ENCODE peak calls at places on chromosomes 3 and 15, in nine cellular contexts. One of them, this sample, is unnamed.

GRCh38 chr15:29687204-29687768 is 135.0 kb downstream of the TJP1 start:
- DNase-seq in activated naive CD8-positive, alpha-beta T cell treated with anti-CD3 and anti-CD28 coated beads, Interleukin-2, amount 10 ng/mL, durations not matched to agents 7 days and 5 days: no peak
- DNase-seq in GM04503: no peak
- DNase-seq in activated gamma-delta T cell treated with Interleukin-2 at 50 U/mL for 16 hours: no peak
- DNase-seq in A549: no peak
- DNase-seq in activated naive CD4-positive, alpha-beta T cell: no peak
- DNase-seq in mucosa of gallbladder: peak; percentile 52
- DNase-seq in nucleus accumbens: no peak
- DNase-seq in NCI-H1694: no peak
- DNase-seq in this sample: no peak

GRCh38 chr15:22919171-22919570 is 61.0 kb downstream of the CYFIP1 start:
- DNase-seq in activated naive CD8-positive, alpha-beta T cell treated with anti-CD3 and anti-CD28 coated beads, Interleukin-2, amount 10 ng/mL, durations not matched to agents 7 days and 5 days: no peak
- DNase-seq in GM04503: no peak
- DNase-seq in activated gamma-delta T cell treated with Interleukin-2 at 50 U/mL for 16 hours: no peak
- DNase-seq in A549: no peak
- DNase-seq in activated naive CD4-positive, alpha-beta T cell: no peak
- DNase-seq in mucosa of gallbladder: no peak
- DNase-seq in nucleus accumbens: no peak
- DNase-seq in NCI-H1694: no peak
- DNase-seq in this sample: no peak

GRCh38 chr3:111071257-111072015 is at the start of gene NECTIN3:
- DNase-seq in activated naive CD8-positive, alpha-beta T cell treated with anti-CD3 and anti-CD28 coated beads, Interleukin-2, amount 10 ng/mL, durations not matched to agents 7 days and 5 days: peak; percentile 82
- DNase-seq in GM04503: peak; percentile 95
- DNase-seq in activated gamma-delta T cell treated with Interleukin-2 at 50 U/mL for 16 hours: peak; percentile 78
- DNase-seq in A549: peak; percentile 69
- DNase-seq in activated naive CD4-positive, alpha-beta T cell: peak; percentile 55
- DNase-seq in mucosa of gallbladder: peak; percentile 95
- DNase-seq in nucleus accumbens: peak; percentile 91
- DNase-seq in NCI-H1694: peak; percentile 25
- DNase-seq in this sample: peak; percentile 84

GRCh38 chr15:67043939-67044771 is 21.2 kb upstream of the SMAD3 start:
- DNase-seq in activated naive CD8-positive, alpha-beta T cell treated with anti-CD3 and anti-CD28 coated beads, Interleukin-2, amount 10 ng/mL, durations not matched to agents 7 days and 5 days: no peak
- DNase-seq in GM04503: peak; percentile 83
- DNase-seq in activated gamma-delta T cell treated with Interleukin-2 at 50 U/mL for 16 hours: no peak
- DNase-seq in A549: no peak
- DNase-seq in activated naive CD4-positive, alpha-beta T cell: no peak
- DNase-seq in mucosa of gallbladder: no peak
- DNase-seq in nucleus accumbens: no peak
- DNase-seq in NCI-H1694: no peak
- DNase-seq in this sample: no peak

GRCh38 chr3:128524374-128525299 is 31.6 kb upstream of the GATA2 start:
- DNase-seq in activated naive CD8-positive, alpha-beta T cell treated with anti-CD3 and anti-CD28 coated beads, Interleukin-2, amount 10 ng/mL, durations not matched to agents 7 days and 5 days: no peak
- DNase-seq in GM04503: no peak
- DNase-seq in activated gamma-delta T cell treated with Interleukin-2 at 50 U/mL for 16 hours: no peak
- DNase-seq in A549: no peak
- DNase-seq in activated naive CD4-positive, alpha-beta T cell: no peak
- DNase-seq in mucosa of gallbladder: no peak
- DNase-seq in nucleus accumbens: no peak
- DNase-seq in NCI-H1694: no peak
- DNase-seq in this sample: no peak

GRCh38 chr15:61828008-61828407 is 232.2 kb downstream of the VPS13C start:
- DNase-seq in activated naive CD8-positive, alpha-beta T cell treated with anti-CD3 and anti-CD28 coated beads, Interleukin-2, amount 10 ng/mL, durations not matched to agents 7 days and 5 days: no peak
- DNase-seq in GM04503: no peak
- DNase-seq in activated gamma-delta T cell treated with Interleukin-2 at 50 U/mL for 16 hours: no peak
- DNase-seq in A549: peak; percentile 62
- DNase-seq in activated naive CD4-positive, alpha-beta T cell: no peak
- DNase-seq in mucosa of gallbladder: no peak
- DNase-seq in nucleus accumbens: no peak
- DNase-seq in NCI-H1694: no peak
- DNase-seq in this sample: peak; percentile 58

GRCh38 chr3:124854027-124854426 is 33.1 kb downstream of the ITGB5 start:
- DNase-seq in activated naive CD8-positive, alpha-beta T cell treated with anti-CD3 and anti-CD28 coated beads, Interleukin-2, amount 10 ng/mL, durations not matched to agents 7 days and 5 days: no peak
- DNase-seq in GM04503: no peak
- DNase-seq in activated gamma-delta T cell treated with Interleukin-2 at 50 U/mL for 16 hours: no peak
- DNase-seq in A549: no peak
- DNase-seq in activated naive CD4-positive, alpha-beta T cell: no peak
- DNase-seq in mucosa of gallbladder: no peak
- DNase-seq in nucleus accumbens: no peak
- DNase-seq in NCI-H1694: no peak
- DNase-seq in this sample: no peak

GRCh38 chr15:40785814-40786213 is 16.0 kb downstream of the C15orf62 start:
- DNase-seq in activated naive CD8-positive, alpha-beta T cell treated with anti-CD3 and anti-CD28 coated beads, Interleukin-2, amount 10 ng/mL, durations not matched to agents 7 days and 5 days: no peak
- DNase-seq in GM04503: no peak
- DNase-seq in activated gamma-delta T cell treated with Interleukin-2 at 50 U/mL for 16 hours: no peak
- DNase-seq in A549: no peak
- DNase-seq in activated naive CD4-positive, alpha-beta T cell: no peak
- DNase-seq in mucosa of gallbladder: no peak
- DNase-seq in nucleus accumbens: no peak
- DNase-seq in NCI-H1694: no peak
- DNase-seq in this sample: no peak

GRCh38 chr15:73244333-73244732 is 124.4 kb downstream of the HCN4 start:
- DNase-seq in activated naive CD8-positive, alpha-beta T cell treated with anti-CD3 and anti-CD28 coated beads, Interleukin-2, amount 10 ng/mL, durations not matched to agents 7 days and 5 days: no peak
- DNase-seq in GM04503: no peak
- DNase-seq in activated gamma-delta T cell treated with Interleukin-2 at 50 U/mL for 16 hours: no peak
- DNase-seq in A549: peak; percentile 18
- DNase-seq in activated naive CD4-positive, alpha-beta T cell: no peak
- DNase-seq in mucosa of gallbladder: no peak
- DNase-seq in nucleus accumbens: no peak
- DNase-seq in NCI-H1694: no peak
- DNase-seq in this sample: peak; percentile 49

GRCh38 chr3:106139834-106140233 is 271.0 kb upstream of the CBLB start:
- DNase-seq in activated naive CD8-positive, alpha-beta T cell treated with anti-CD3 and anti-CD28 coated beads, Interleukin-2, amount 10 ng/mL, durations not matched to agents 7 days and 5 days: no peak
- DNase-seq in GM04503: no peak
- DNase-seq in activated gamma-delta T cell treated with Interleukin-2 at 50 U/mL for 16 hours: no peak
- DNase-seq in A549: no peak
- DNase-seq in activated naive CD4-positive, alpha-beta T cell: no peak
- DNase-seq in mucosa of gallbladder: no peak
- DNase-seq in nucleus accumbens: no peak
- DNase-seq in NCI-H1694: no peak
- DNase-seq in this sample: no peak

GRCh38 chr15:81504170-81504905 is 130.3 kb upstream of the TMC3 start:
- DNase-seq in activated naive CD8-positive, alpha-beta T cell treated with anti-CD3 and anti-CD28 coated beads, Interleukin-2, amount 10 ng/mL, durations not matched to agents 7 days and 5 days: no peak
- DNase-seq in GM04503: no peak
- DNase-seq in activated gamma-delta T cell treated with Interleukin-2 at 50 U/mL for 16 hours: no peak
- DNase-seq in A549: no peak
- DNase-seq in activated naive CD4-positive, alpha-beta T cell: no peak
- DNase-seq in mucosa of gallbladder: no peak
- DNase-seq in nucleus accumbens: no peak
- DNase-seq in NCI-H1694: no peak
- DNase-seq in this sample: no peak

GRCh38 chr15:78212008-78212407 is 22.4 kb downstream of the ACSBG1 start:
- DNase-seq in activated naive CD8-positive, alpha-beta T cell treated with anti-CD3 and anti-CD28 coated beads, Interleukin-2, amount 10 ng/mL, durations not matched to agents 7 days and 5 days: no peak
- DNase-seq in GM04503: no peak
- DNase-seq in activated gamma-delta T cell treated with Interleukin-2 at 50 U/mL for 16 hours: no peak
- DNase-seq in A549: no peak
- DNase-seq in activated naive CD4-positive, alpha-beta T cell: no peak
- DNase-seq in mucosa of gallbladder: no peak
- DNase-seq in nucleus accumbens: no peak
- DNase-seq in NCI-H1694: no peak
- DNase-seq in this sample: no peak

GRCh38 chr3:148943531-148944200 is 47.7 kb upstream of the GYG1 start:
- DNase-seq in activated naive CD8-positive, alpha-beta T cell treated with anti-CD3 and anti-CD28 coated beads, Interleukin-2, amount 10 ng/mL, durations not matched to agents 7 days and 5 days: no peak
- DNase-seq in GM04503: peak; percentile 65
- DNase-seq in activated gamma-delta T cell treated with Interleukin-2 at 50 U/mL for 16 hours: no peak
- DNase-seq in A549: peak; percentile 88
- DNase-seq in activated naive CD4-positive, alpha-beta T cell: no peak
- DNase-seq in mucosa of gallbladder: peak; percentile 16
- DNase-seq in nucleus accumbens: no peak
- DNase-seq in NCI-H1694: peak; percentile 82
- DNase-seq in this sample: peak; percentile 61

GRCh38 chr15:66928784-66929183 is 136.6 kb upstream of the SMAD3 start:
- DNase-seq in activated naive CD8-positive, alpha-beta T cell treated with anti-CD3 and anti-CD28 coated beads, Interleukin-2, amount 10 ng/mL, durations not matched to agents 7 days and 5 days: no peak
- DNase-seq in GM04503: no peak
- DNase-seq in activated gamma-delta T cell treated with Interleukin-2 at 50 U/mL for 16 hours: no peak
- DNase-seq in A549: no peak
- DNase-seq in activated naive CD4-positive, alpha-beta T cell: no peak
- DNase-seq in mucosa of gallbladder: no peak
- DNase-seq in nucleus accumbens: no peak
- DNase-seq in NCI-H1694: no peak
- DNase-seq in this sample: no peak

GRCh38 chr15:31262901-31263671 is 63.5 kb upstream of the KLF13 start:
- DNase-seq in activated naive CD8-positive, alpha-beta T cell treated with anti-CD3 and anti-CD28 coated beads, Interleukin-2, amount 10 ng/mL, durations not matched to agents 7 days and 5 days: peak; percentile 30
- DNase-seq in GM04503: no peak
- DNase-seq in activated gamma-delta T cell treated with Interleukin-2 at 50 U/mL for 16 hours: no peak
- DNase-seq in A549: no peak
- DNase-seq in activated naive CD4-positive, alpha-beta T cell: no peak
- DNase-seq in mucosa of gallbladder: peak; percentile 42
- DNase-seq in nucleus accumbens: no peak
- DNase-seq in NCI-H1694: no peak
- DNase-seq in this sample: no peak

This sample was measured in D341Med.